ENCODE peak calls at places on chromosomes 13 and 19, in ten cellular contexts. D, Y, L, U, V, B, P, E, O and J are unnamed samples.

GRCh38 chr13:102873653-102874052 is 27.8 kb downstream of the ERCC5 start:
- DNase-seq in D (peak), Y (no peak), L (no peak), U (no peak), V (no peak), B (no peak), P (no peak), E (no peak), O (no peak), J (no peak)

GRCh38 chr13:50119593-50119992 is 104.3 kb downstream of the KCNRG start:
- DNase-seq in D (no peak), Y (no peak), L (peak), U (no peak), V (no peak), B (no peak), P (no peak), E (no peak), O (no peak), J (no peak)

GRCh38 chr13:26515721-26516120 is 41.8 kb upstream of the WASF3 start:
- DNase-seq in D (no peak), Y (no peak), L (no peak), U (no peak), V (no peak), B (no peak), P (no peak), E (no peak), O (no peak), J (no peak)

GRCh38 chr19:32498641-32499200 is 82.3 kb upstream of the PDCD5 start:
- DNase-seq in D (no peak), Y (no peak), L (no peak), U (no peak), V (no peak), B (no peak), P (no peak), E (no peak), O (no peak), J (no peak)

GRCh38 chr19:27821418-27822018 is 1391.4 kb downstream of the UQCRFS1 start:
- DNase-seq in D (no peak), Y (no peak), L (no peak), U (no peak), V (no peak), B (no peak), P (no peak), E (no peak), O (no peak), J (no peak)

GRCh38 chr19:27828781-27829275 is 1384.1 kb downstream of the UQCRFS1 start:
- DNase-seq in D (no peak), Y (no peak), L (no peak), U (no peak), V (no peak), B (no peak), P (no peak), E (no peak), O (no peak), J (no peak)

GRCh38 chr19:7482584-7483439 is 6.0 kb downstream of the PEX11G start:
- DNase-seq in D (peak), Y (no peak), L (peak), U (no peak), V (peak), B (no peak), P (no peak), E (peak), O (no peak), J (no peak)

GRCh38 chr13:58843567-58843966 is 1212.0 kb downstream of the PCDH17 start:
- DNase-seq in D (no peak), Y (no peak), L (peak), U (no peak), V (no peak), B (no peak), P (no peak), E (no peak), O (no peak), J (no peak)

GRCh38 chr13:102830646-102831045 is 15.2 kb upstream of the ERCC5 start:
- DNase-seq in D (no peak), Y (no peak), L (peak), U (no peak), V (no peak), B (no peak), P (no peak), E (peak), O (no peak), J (no peak)

GRCh38 chr19:18637644-18638630 is 1.1 kb downstream of the KLHL26 start:
- DNase-seq in D (no peak), Y (no peak), L (no peak), U (no peak), V (no peak), B (no peak), P (no peak), E (peak), O (no peak), J (no peak)

GRCh38 chr19:44839272-44839671 is 6.8 kb upstream of the NECTIN2 start:
- DNase-seq in D (no peak), Y (no peak), L (no peak), U (no peak), V (no peak), B (no peak), P (no peak), E (no peak), O (no peak), J (no peak)

GRCh38 chr13:74134777-74135305 is 637 bp upstream of the KLF12 start:
- DNase-seq in D (peak), Y (peak), L (peak), U (peak), V (peak), B (peak), P (no peak), E (peak), O (no peak), J (peak)

GRCh38 chr19:12628040-12629022 is 17.6 kb downstream of the ZNF791 start:
- DNase-seq in D (no peak), Y (no peak), L (no peak), U (no peak), V (no peak), B (no peak), P (no peak), E (no peak), O (no peak), J (no peak)

DNA sequence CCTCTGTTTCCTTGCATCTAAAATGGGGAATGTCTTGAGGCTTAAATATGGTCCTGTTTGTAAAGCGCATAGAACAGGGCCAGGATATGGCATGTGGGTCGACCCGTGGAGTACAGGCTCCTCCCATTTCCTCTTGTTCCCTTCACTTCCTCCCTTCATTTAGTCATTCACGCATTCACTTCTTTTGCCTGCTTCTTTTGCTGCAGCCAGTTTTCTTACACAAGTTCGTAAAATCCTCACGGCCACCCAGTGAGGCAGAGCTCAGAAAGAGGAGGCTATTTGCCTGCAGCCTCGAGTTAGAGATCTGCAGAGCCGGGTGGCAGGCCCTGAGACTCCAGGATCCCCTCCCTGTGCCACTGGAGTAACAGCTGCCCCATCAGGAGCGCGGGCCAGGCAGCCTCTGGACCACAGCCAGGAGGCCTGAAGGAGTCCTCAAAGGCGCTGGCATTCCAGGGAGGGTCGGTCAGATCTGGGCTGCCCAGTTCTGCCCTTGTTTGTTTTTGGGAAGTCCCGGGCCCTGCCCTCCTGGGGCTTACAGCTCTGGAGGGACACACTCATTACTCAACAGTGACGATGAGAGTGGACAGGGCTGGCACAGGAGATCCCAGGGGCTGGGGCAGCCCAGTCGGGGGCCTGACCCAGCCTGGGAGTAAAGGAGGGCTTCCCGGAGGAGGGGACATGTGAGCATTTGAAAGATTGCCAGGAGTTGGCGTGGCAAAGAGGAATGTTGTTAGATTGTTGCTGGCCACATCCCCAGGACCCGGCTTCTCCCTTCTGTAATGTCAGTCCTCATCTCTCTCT is 4.6 kb downstream of the PPP5C start:
- DNase-seq in D (peak), Y (peak), L (peak), U (peak), V (peak), B (peak), P (no peak), E (peak), O (no peak), J (no peak)
- H3K27ac ChIP-seq in D (peak), Y (peak), L (peak), U (peak), V (peak), B (peak), P (peak), E (peak), O (peak), J (peak)

DNA sequence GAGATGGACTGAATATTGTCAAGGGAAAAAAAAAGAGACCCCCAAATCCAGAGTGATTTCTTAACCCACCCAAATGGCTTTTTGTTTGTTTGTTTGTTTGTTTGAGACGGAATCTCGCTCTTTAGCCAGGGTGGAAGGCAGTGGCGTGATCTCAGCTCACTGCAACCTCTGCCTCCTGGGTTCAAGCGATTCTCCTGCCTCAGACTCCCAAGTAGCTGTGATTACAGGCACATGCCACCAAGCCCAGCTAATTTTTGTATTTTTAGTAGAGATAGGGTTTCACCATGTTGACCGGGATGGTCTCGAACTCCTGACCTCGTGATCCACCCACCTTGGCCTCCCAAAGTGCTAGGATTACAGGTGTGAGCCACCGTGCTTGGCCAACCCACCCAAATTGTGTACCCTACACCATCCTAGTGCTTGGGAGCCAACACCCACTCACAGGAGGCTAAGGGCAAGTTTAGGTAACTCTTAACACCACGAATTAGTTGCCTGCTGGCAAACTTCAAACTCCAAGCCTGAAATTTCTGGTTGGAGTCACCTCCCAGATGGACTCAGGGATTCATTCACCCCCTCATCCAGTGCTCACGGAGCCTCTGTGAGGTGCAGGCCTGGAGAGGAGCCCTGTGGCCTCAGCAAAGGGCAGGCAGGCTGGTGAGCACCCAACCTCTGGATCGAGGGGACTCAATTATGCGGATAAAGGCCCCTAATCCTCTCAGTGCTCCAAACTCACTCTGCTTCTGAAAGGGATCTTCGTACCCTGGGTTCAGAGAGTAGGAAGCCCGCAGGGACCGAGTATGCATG is 37.6 kb downstream of the ACTN4 start:
- DNase-seq in D (no peak), Y (no peak), L (no peak), U (no peak), V (no peak), B (no peak), P (no peak), E (no peak), O (no peak), J (no peak)
- H3K4me3 ChIP-seq in D (peak), Y (no peak), L (no peak), U (no peak), V (no peak), B (no peak), P (no peak), E (no peak), O (no peak), J (no peak)

DNA sequence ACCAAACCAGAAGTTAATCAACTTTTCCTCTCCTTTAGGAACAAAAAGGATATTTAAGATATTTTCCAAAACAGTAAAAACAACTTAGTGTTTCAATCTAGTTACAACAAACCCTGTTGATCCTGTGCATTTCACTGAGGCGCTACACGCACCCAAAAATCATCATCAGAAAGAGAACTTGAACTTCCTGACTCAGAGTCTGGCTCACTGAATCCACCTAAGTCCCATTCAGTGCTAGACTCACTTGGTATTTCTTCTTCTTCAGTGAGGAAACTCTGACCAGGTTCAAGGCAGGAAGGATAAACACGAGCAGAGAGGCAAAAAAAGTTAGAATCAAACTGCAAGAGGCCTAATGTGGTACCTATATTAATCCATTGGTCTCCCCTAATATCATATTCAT is 2.2 kb downstream of the KBTBD6 start:
- DNase-seq in D (peak), Y (no peak), L (no peak), U (no peak), V (no peak), B (peak), P (no peak), E (no peak), O (no peak), J (no peak)
- H3K27ac ChIP-seq in D (no peak), Y (no peak), L (no peak), U (peak), V (peak), B (no peak), P (no peak), E (no peak), O (no peak), J (no peak)

DNA sequence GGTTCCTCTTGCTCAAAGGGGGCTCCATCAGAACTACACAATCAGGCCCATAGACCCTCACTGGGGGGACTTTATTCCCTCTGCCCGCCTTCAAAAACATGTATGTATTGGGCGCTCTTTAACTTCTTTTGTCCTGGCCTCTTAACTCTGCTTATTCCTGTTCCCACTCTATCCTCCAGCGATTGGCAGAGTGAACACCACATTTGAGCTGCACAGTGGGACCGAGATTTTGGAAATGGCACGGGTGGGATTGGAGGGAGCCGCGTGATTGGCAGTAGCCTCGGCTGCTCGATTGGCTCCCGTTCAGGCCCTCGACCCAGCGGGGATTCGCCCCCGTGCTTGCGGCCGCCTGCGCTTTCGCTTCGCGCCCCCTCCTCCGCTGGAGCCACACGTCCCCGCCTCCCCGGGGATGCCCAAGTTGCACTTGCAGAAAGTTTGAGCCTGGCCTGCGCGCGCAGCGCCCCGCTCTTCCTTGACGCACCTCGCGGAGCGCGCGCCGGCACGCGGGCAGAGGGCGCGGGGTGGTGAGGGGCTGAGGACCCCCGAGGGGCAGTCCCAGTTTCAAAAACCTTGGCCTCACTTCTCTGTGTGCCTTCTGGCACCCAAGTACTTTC is at the start of gene ZIC5:
- DNase-seq in D (no peak), Y (no peak), L (peak), U (no peak), V (no peak), B (no peak), P (no peak), E (no peak), O (no peak), J (no peak)
- H3K4me3 ChIP-seq in D (no peak), Y (peak), L (peak), U (peak), V (peak), B (no peak), P (peak), E (peak), O (no peak), J (no peak)

GRCh38 chr13:19959831-19960672 is 1.5 kb downstream of the ZMYM2 start:
- DNase-seq in D (peak), Y (peak), L (peak), U (peak), V (peak), B (peak), P (peak), E (peak), O (peak), J (peak)

GRCh38 chr13:19961924-19962323 is 3.4 kb downstream of the ZMYM2 start:
- DNase-seq in D (no peak), Y (no peak), L (no peak), U (no peak), V (no peak), B (no peak), P (no peak), E (no peak), O (no peak), J (no peak)

GRCh38 chr13:19962894-19963293 is 4.4 kb downstream of the ZMYM2 start:
- DNase-seq in D (no peak), Y (peak), L (no peak), U (no peak), V (no peak), B (no peak), P (no peak), E (no peak), O (no peak), J (no peak)

GRCh38 chr13:19960673-19961015 is 2.1 kb downstream of the ZMYM2 start:
- DNase-seq in D (peak), Y (no peak), L (no peak), U (no peak), V (no peak), B (no peak), P (no peak), E (no peak), O (no peak), J (no peak)

DNA sequence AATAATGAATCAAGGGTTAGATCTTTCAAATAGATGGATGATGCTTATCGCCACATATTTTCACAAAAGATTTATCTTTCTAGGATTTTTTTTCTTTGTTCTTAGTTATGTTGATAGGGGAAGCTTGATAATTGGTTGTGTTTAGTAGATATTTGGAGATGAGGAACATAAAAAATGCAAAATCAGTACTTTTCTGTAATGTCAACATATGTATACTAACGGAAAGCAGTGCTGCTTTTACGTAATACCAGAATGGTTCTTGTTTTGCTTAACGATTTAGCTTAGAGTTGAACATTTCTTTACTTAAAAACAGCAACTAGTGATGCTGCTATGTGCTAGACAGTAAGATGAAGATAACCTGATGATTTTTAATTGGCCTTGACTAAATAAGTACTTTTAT is 3.0 kb downstream of the ZMYM2 start:
- DNase-seq in D (no peak), Y (no peak), L (no peak), U (no peak), V (no peak), B (no peak), P (no peak), E (no peak), O (no peak), J (no peak)
- H3K27ac ChIP-seq in D (no peak), Y (no peak), L (no peak), U (no peak), V (no peak), B (no peak), P (no peak), E (peak), O (peak), J (peak)

DNA sequence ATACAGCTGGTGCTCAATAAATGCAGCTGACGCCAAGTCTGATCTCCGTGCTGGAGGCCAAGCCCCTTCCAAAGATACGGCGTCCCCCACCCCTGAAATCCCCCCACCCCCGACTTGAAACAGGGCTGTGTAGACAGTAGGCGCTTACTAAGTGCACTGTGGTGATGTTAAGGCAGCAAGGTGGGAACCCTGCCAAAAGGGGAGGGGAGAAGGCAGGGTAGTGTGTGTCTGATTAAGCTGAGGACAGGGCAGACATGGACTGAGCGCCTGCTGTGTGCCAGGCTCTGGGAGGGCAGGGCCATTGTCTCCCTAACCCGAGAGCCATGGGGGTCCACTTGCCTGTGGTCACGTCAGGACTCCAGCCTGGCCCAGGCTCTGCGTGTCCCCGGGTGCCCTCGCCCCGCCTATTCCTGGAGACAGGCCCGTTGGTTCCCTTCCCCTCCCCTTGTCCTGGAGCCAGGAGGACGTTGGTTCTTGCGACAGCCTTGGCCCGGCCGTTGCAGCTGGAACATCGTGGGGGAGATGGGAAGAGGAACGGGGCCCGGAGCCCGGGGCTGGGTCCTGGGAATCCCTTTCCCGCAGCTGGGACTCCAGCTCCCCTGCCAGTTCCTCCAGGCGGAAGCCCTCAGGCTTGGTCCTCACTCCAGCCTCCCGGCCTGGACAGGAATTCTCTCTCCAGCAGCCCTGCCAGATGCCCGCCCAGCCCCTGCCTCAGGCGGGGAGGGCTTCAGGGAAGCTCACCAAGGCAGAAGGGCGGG is 1.7 kb upstream of the ELANE start:
- DNase-seq in D (peak), Y (peak), L (peak), U (peak), V (peak), B (no peak), P (no peak), E (peak), O (peak), J (no peak)
- H3K4me3 ChIP-seq in D (peak), Y (no peak), L (no peak), U (no peak), V (no peak), B (no peak), P (no peak), E (no peak), O (no peak), J (no peak)

GRCh38 chr19:35755160-35755549 is 1.7 kb downstream of the HSPB6 start:
- DNase-seq in D (no peak), Y (peak), L (no peak), U (no peak), V (no peak), B (no peak), P (no peak), E (no peak), O (no peak), J (no peak)
- H3K27ac ChIP-seq in D (peak), Y (peak), L (peak), U (peak), V (peak), B (no peak), P (peak), E (peak), O (no peak), J (no peak)